ENCODE peak calls at places on chromosomes 4 and X, in ten cellular contexts. C is AG04449, F is neural progenitor cell, Q is BJ, Z is heart right ventricle, R is AG09309, X is AG10803, G is brain microvascular endothelial cell, B is adrenal gland, S is PC-3. O is an unnamed sample.

GRCh38 chr4:173211838-173212237 is 43.2 kb downstream of the GALNT7 start:
- DNase-seq in R (no peak), Q (no peak), C (no peak), G (peak), X (peak), Z (no peak), F (no peak), S (peak), B (peak), O (peak)

GRCh38 chr4:185833055-185833598 is 21.1 kb upstream of the SORBS2 start:
- DNase-seq in Q (no peak), B (no peak), S (no peak), Z (no peak), C (no peak), G (peak), R (no peak), X (peak), F (peak), O (peak)

GRCh38 chr4:168241953-168242352 is 76.6 kb downstream of the DDX60 start:
- DNase-seq in G (no peak), Z (no peak), C (no peak), B (no peak), X (no peak), S (no peak), R (no peak), Q (no peak), F (no peak), O (no peak)

GRCh38 chr4:16467061-16467460 is 240.8 kb upstream of the TAPT1 start:
- DNase-seq in C (no peak), R (no peak), Q (no peak), S (no peak), B (no peak), Z (no peak), G (no peak), F (no peak), X (no peak), O (no peak)

GRCh38 chrX:72084114-72084513 is 47.6 kb downstream of the RTL5 start:
- DNase-seq in C (no peak), S (no peak), F (no peak), X (no peak), Z (no peak), Q (no peak), R (no peak), B (no peak), G (no peak), O (no peak)

GRCh38 chr4:74654230-74654681 is 140.1 kb downstream of the BTC start:
- DNase-seq in Q (no peak), C (no peak), F (no peak), R (no peak), S (peak), B (no peak), G (peak), Z (no peak), X (no peak), O (no peak)

GRCh38 chr4:140049024-140049923 is 104.7 kb downstream of the MAML3 start:
- DNase-seq in S (peak), B (peak), R (no peak), G (peak), X (peak), F (peak), C (no peak), Z (peak), Q (peak), O (peak)

GRCh38 chr4:158443731-158444130 is 78.0 kb upstream of the RXFP1 start:
- DNase-seq in Q (no peak), C (no peak), B (no peak), R (no peak), F (no peak), X (no peak), G (no peak), Z (no peak), S (no peak), O (peak)

GRCh38 chrX:48957477-48957826 is at the start of gene OTUD5:
- DNase-seq in F (no peak), B (no peak), R (no peak), G (no peak), X (no peak), Q (no peak), Z (peak), C (no peak), S (no peak), O (no peak)

GRCh38 chrX:140672840-140673731 is 36.5 kb upstream of the LINC00632 start:
- DNase-seq in Z (no peak), B (no peak), Q (no peak), S (peak), F (no peak), X (no peak), R (no peak), G (no peak), C (no peak), O (no peak)

GRCh38 chr4:101346562-101347266 is 612 bp downstream of the PPP3CA start:
- DNase-seq in C (no peak), G (peak), S (peak), F (peak), X (peak), R (no peak), B (peak), Z (peak), Q (no peak), O (peak)

GRCh38 chrX:118964252-118964651 is 10.2 kb upstream of the LONRF3 start:
- DNase-seq in B (no peak), Z (no peak), C (no peak), S (no peak), X (no peak), F (no peak), G (no peak), R (no peak), Q (no peak), O (no peak)

GRCh38 chr4:95627004-95627403 is 78.2 kb upstream of the UNC5C start:
- DNase-seq in C (no peak), S (peak), X (no peak), R (no peak), Z (no peak), G (peak), Q (no peak), F (no peak), B (no peak), O (peak)

GRCh38 chr4:101515566-101515965 is 168.2 kb upstream of the PPP3CA start:
- DNase-seq in Z (no peak), G (no peak), R (no peak), S (no peak), X (no peak), C (no peak), F (no peak), Q (no peak), B (no peak), O (no peak)

GRCh38 chr4:166324321-166324720 is 451.3 kb downstream of the TLL1 start:
- DNase-seq in F (peak), Z (no peak), B (no peak), C (no peak), X (no peak), R (no peak), G (peak), S (peak), Q (no peak), O (peak)

DNA sequence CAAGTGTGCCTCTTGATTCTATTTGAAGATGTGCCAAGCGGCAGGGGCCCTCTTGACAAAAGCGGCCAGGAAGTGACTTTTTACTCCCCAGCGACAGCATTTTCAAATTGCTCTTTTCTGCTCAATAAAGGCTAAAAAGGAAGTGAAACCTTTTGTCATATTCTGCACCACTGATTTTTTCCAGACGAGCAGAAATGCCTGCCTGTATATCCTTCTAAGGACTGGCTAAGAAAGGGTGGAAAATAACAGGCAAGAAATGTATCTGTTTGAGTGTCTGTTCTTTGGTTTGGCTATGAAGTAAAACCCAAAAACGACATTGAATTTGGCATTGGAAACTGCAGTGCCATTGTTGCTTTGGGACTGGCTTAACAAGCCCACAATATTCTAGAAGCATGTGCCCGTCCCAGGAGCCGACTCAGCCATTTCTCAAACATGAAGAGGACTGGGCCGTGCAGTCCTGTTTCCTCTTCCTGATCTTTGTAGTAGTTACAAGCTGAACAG is 25.5 kb downstream of the TMSB4X start:
- DNase-seq in G (no peak), Z (no peak), F (no peak), X (no peak), Q (no peak), R (no peak), S (peak), B (peak), C (no peak), O (no peak)
- H3K4me3 ChIP-seq in G (no peak), Z (no peak), F (no peak), X (no peak), Q (no peak), R (no peak), S (peak), B (no peak), C (no peak), O (no peak)

DNA sequence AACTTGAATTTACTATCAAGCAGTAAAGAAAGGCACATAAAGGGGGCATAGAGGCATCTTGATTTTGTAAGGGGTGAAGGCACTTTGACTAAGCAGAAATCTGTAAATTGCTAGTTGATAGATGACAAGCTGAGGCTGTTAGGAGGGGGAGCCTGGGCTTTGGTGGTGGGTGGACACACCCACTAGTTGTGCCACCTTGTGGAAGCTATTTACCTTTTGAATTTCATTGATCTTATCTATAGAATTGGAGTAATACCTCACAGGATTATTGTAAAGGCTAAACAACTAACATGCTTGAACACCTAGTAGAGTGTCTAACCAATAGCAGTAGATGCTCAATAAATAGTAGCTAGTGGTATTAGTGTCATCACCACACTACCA is 142.8 kb upstream of the KCNIP4 start:
- DNase-seq in S (peak), Q (no peak), X (no peak), C (no peak), Z (no peak), G (no peak), B (no peak), F (peak), R (no peak), O (no peak)
- TF ChIP-seq CTCF in S (peak), Q (no peak), X (no peak), C (no peak), Z (no peak), G (peak), B (no peak), F (peak), R (no peak), O (no peak)

GRCh38 chr4:5139141-5139540 is 87.9 kb downstream of the STK32B start:
- DNase-seq in X (no peak), Z (no peak), B (no peak), Q (no peak), C (no peak), G (no peak), F (no peak), R (no peak), S (no peak), O (no peak)

GRCh38 chr4:5138389-5138788 is 87.1 kb downstream of the STK32B start:
- DNase-seq in Z (no peak), G (no peak), F (no peak), R (no peak), Q (no peak), C (no peak), X (no peak), B (no peak), S (no peak), O (no peak)

GRCh38 chr4:5134620-5135019 is 83.3 kb downstream of the STK32B start:
- DNase-seq in X (no peak), Q (no peak), Z (no peak), F (no peak), R (no peak), S (peak), C (no peak), B (no peak), G (no peak), O (no peak)

GRCh38 chr4:5137927-5138326 is 86.6 kb downstream of the STK32B start:
- DNase-seq in B (no peak), R (no peak), S (no peak), G (no peak), X (peak), Z (no peak), C (peak), Q (no peak), F (no peak), O (no peak)

GRCh38 chr4:5137226-5137625 is 85.9 kb downstream of the STK32B start:
- DNase-seq in S (no peak), Q (no peak), C (no peak), B (no peak), R (no peak), G (no peak), Z (no peak), X (no peak), F (no peak), O (no peak)
- H3K4me3 ChIP-seq in S (no peak), Q (no peak), C (no peak), B (no peak), R (no peak), G (no peak), Z (no peak), X (no peak), F (no peak), O (no peak)

DNA sequence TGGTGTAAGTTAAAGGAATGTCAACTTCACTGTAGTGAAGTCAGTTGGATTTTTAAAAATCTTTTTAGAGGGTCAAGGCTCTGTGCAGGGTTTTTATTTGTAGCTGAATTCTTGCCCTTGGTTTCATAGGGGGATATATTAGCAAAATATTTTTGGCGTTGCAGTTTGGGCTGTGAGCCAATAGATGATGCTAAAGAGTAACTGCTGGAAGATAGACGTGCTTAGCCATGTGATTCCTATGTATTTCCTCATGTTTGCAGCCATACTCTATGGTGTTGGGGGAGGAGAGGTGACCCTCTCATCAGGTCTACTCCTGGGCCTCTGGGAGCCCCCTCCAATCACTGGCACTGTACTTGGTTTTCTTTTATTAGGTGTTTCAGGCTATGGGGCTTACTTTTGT is 246.7 kb upstream of the ARHGAP24 start:
- DNase-seq in C (no peak), F (no peak), B (no peak), Q (no peak), R (no peak), S (peak), G (no peak), X (no peak), Z (no peak), O (no peak)
- TF ChIP-seq CTCF in C (no peak), F (peak), B (no peak), Q (no peak), R (no peak), S (peak), G (no peak), X (no peak), Z (no peak), O (no peak)

DNA sequence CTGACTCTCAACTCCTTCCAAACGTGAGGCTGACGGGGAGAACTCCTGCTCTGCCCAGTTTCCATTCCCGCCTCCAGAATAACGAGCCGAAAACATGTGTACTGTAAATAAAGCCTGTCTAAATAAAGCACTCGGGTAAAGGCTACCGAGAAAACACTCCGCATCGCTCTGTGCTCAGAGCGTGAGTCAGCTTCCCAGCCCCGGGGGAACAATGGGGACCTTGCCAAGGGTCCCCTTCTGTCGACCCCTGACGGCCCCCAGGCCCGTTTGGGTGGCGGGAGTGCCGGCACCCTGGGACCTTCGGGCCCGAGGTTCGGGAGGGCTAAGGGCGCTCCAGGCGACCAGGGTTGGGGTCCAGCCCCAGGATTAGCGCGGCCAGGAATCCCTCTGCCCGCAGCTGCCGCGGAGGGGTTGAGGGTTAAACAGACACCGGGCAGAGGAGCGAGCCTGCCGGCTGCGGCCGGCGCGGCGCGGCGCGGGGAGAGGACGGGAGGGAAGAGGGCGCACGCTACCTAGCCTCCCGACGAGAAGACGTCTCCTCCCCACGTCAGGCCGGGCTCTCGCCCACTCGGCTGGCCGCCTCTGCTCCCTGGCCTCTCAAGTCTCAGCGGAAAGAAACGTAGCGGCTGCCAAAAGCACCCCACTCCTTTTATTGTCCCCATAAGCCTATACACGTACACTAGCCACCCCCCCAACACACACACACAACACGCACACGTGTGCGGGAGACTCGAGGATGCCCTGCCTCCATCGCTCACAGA is 85.5 kb downstream of the BCOR start:
- DNase-seq in Q (no peak), G (peak), C (no peak), R (no peak), Z (peak), X (peak), S (peak), F (peak), B (peak), O (peak)
- H3K4me3 ChIP-seq in Q (no peak), G (peak), C (no peak), R (peak), Z (peak), X (peak), S (peak), F (peak), B (no peak), O (no peak)

GRCh38 chr4:171746418-171746817 is 66.8 kb upstream of the GALNTL6 start:
- DNase-seq in S (no peak), F (no peak), X (no peak), G (no peak), Z (no peak), C (no peak), B (no peak), R (no peak), Q (no peak), O (no peak)

DNA sequence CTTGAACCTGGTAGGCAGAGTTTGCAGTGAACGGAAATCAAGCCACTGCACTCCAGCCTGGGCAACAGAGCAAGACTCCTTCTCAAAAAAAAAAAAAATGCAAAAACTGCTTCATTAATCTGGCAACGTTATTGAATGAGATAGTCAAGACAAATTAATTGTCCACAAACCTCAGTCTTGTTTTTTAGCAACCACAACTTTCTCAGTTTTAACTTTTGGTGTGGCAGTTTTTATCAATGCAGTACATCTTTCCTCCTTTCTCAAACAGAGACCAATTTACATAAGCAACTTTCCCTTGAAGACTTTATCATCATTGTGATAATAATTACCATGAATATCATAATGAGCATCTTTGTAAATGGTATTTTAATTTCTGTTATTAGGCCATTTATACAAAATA is 61.7 kb upstream of the GALNTL6 start:
- DNase-seq in G (no peak), C (no peak), Z (no peak), F (no peak), R (no peak), Q (no peak), S (no peak), X (no peak), B (no peak), O (no peak)
- TF ChIP-seq CTCF in G (no peak), C (no peak), Z (no peak), F (no peak), R (no peak), Q (no peak), S (no peak), X (no peak), B (no peak), O (no peak)

DNA sequence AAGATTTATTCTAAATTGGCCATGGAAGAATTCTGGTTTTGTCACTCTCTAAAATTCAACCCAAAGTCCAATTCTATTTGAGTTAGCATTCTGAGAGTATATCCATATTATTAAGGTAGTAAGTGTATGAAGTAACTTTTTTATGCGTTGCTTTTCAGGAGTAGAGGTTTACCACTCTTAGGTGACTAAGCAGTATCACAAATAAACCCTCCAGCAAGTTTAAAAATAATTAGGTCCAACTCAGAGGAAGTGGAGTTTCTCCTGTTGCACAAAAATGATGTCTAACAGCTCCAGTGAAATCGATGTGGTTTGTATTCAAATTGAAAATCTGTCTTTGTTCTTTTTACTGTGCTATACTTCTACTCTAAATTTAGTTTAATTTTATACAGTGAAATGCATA is 6.6 kb downstream of the SCML1 start:
- DNase-seq in Q (no peak), Z (no peak), C (no peak), X (no peak), B (no peak), S (peak), F (no peak), R (no peak), G (no peak), O (no peak)
- H3K4me3 ChIP-seq in Q (no peak), Z (no peak), C (no peak), X (no peak), B (no peak), S (peak), F (no peak), R (no peak), G (no peak), O (no peak)

GRCh38 chr4:88802138-88802537 is 104.5 kb upstream of the NAP1L5 start:
- DNase-seq in X (no peak), B (no peak), F (no peak), Z (no peak), Q (no peak), G (no peak), R (no peak), S (no peak), C (no peak), O (no peak)
- TF ChIP-seq CTCF in X (no peak), B (no peak), F (no peak), Z (no peak), Q (no peak), G (no peak), R (no peak), S (no peak), C (no peak), O (no peak)

GRCh38 chr4:177632481-177632880 is 190.2 kb upstream of the AGA start:
- DNase-seq in R (no peak), C (no peak), Q (no peak), Z (no peak), S (peak), G (no peak), F (no peak), B (no peak), X (no peak), O (peak)
- H3K4me3 ChIP-seq in R (no peak), C (no peak), Q (no peak), Z (no peak), S (no peak), G (no peak), F (no peak), B (no peak), X (no peak), O (no peak)